ENCODE peak calls at places on chromosomes 16 and 17, in nine cellular contexts. Y, P, M, H, Z, W, D, A and T are unnamed samples.

GRCh38 chr17:31052187-31052889 is 42.4 kb upstream of the NF1 start:
- DNase-seq in Y (no peak), P (peak), M (no peak), H (no peak), Z (no peak), W (peak), D (peak), A (peak), T (peak)

GRCh38 chr17:79137015-79137770 is 62.6 kb downstream of the ENGASE start:
- DNase-seq in Y (no peak), P (no peak), M (no peak), H (no peak), Z (no peak), W (no peak), D (no peak), A (no peak), T (no peak)

GRCh38 chr16:1525871-1526607 is 7.4 kb upstream of the TMEM204 start:
- DNase-seq in Y (no peak), P (no peak), M (peak), H (no peak), Z (no peak), W (no peak), D (no peak), A (no peak), T (no peak)

GRCh38 chr17:35726609-35727460 is 4.6 kb upstream of the RASL10B start:
- DNase-seq in Y (no peak), P (peak), M (no peak), H (no peak), Z (no peak), W (peak), D (peak), A (peak), T (peak)

GRCh38 chr17:45338023-45338781 is 21.4 kb upstream of the MAP3K14 start:
- DNase-seq in Y (no peak), P (peak), M (no peak), H (no peak), Z (peak), W (no peak), D (no peak), A (peak), T (no peak)

GRCh38 chr16:66919569-66920472 is 1.1 kb upstream of the CDH16 start:
- DNase-seq in Y (no peak), P (no peak), M (no peak), H (no peak), Z (no peak), W (no peak), D (no peak), A (no peak), T (no peak)

GRCh38 chr17:17015221-17015620 is 27.0 kb upstream of the MPRIP start:
- DNase-seq in Y (no peak), P (no peak), M (no peak), H (no peak), Z (no peak), W (no peak), D (no peak), A (no peak), T (no peak)

GRCh38 chr16:22787456-22788189 is 26.3 kb upstream of the HS3ST2 start:
- DNase-seq in Y (no peak), P (no peak), M (no peak), H (no peak), Z (no peak), W (peak), D (no peak), A (no peak), T (peak)

GRCh38 chr16:72787519-72788268 is 260.2 kb downstream of the ZFHX3 start:
- DNase-seq in Y (peak), P (peak), M (peak), H (peak), Z (peak), W (peak), D (no peak), A (peak), T (peak)

GRCh38 chr16:49455181-49455990 is 81.8 kb downstream of the C16orf78 start:
- DNase-seq in Y (no peak), P (no peak), M (peak), H (peak), Z (no peak), W (no peak), D (no peak), A (no peak), T (no peak)

GRCh38 chr16:87954826-87955225 is 3.6 kb downstream of the BANP start:
- DNase-seq in Y (no peak), P (no peak), M (no peak), H (no peak), Z (no peak), W (no peak), D (peak), A (no peak), T (no peak)

GRCh38 chr16:50742521-50743150 is 750 bp downstream of the CYLD start:
- DNase-seq in Y (peak), P (peak), M (peak), H (no peak), Z (peak), W (no peak), D (peak), A (peak), T (no peak)

GRCh38 chr17:5780476-5780875 is 196.2 kb upstream of the NLRP1 start:
- DNase-seq in Y (no peak), P (no peak), M (no peak), H (no peak), Z (no peak), W (peak), D (no peak), A (no peak), T (no peak)
- TF ChIP-seq CTCF in Y (no peak), P (no peak), M (no peak), H (no peak), Z (no peak), W (peak), D (no peak), A (no peak), T (no peak)

DNA sequence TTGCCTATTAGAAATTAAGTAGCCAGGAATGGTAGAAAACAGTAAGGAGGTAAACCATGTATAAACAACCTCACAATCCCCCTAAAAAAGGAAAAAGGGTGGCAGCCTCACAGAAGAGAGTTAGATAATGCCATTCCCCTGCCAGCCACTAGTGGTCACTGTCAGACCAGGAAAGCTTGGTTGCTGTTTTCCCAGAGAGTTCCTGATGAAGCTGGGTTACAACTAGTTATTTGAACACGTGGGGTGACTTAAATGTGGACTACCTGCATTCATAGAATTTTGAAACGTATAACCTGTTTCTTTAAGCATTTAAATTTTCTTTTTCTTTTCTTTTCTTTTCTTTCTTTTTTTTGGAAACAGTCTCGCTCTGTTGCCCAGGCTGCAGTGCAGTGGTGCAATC is 5.8 kb downstream of the GPRC5C start:
- DNase-seq in Y (no peak), P (no peak), M (no peak), H (no peak), Z (no peak), W (no peak), D (no peak), A (no peak), T (no peak)
- TF ChIP-seq CTCF in Y (peak), P (peak), M (peak), H (peak), Z (peak), W (peak), D (peak), A (peak), T (peak)

GRCh38 chr17:81254955-81255717 is 16.0 kb downstream of the NDUFAF8 start:
- DNase-seq in Y (no peak), P (peak), M (no peak), H (peak), Z (peak), W (peak), D (peak), A (peak), T (peak)

GRCh38 chr17:81251091-81251942 is 12.2 kb downstream of the NDUFAF8 start:
- DNase-seq in Y (no peak), P (no peak), M (no peak), H (no peak), Z (no peak), W (no peak), D (no peak), A (peak), T (no peak)

GRCh38 chr17:81251943-81252301 is 12.8 kb downstream of the NDUFAF8 start:
- DNase-seq in Y (no peak), P (no peak), M (peak), H (no peak), Z (no peak), W (no peak), D (no peak), A (no peak), T (no peak)

GRCh38 chr17:81252336-81253329 is 13.5 kb downstream of the NDUFAF8 start:
- DNase-seq in Y (no peak), P (no peak), M (no peak), H (no peak), Z (no peak), W (no peak), D (no peak), A (no peak), T (no peak)

GRCh38 chr17:81253358-81254131 is 14.4 kb downstream of the NDUFAF8 start:
- DNase-seq in Y (peak), P (no peak), M (peak), H (peak), Z (peak), W (no peak), D (peak), A (no peak), T (no peak)
- TF ChIP-seq CTCF in Y (peak), P (peak), M (peak), H (peak), Z (peak), W (peak), D (peak), A (peak), T (peak)

GRCh38 chr17:81403040-81403467 is 7.8 kb downstream of the BAHCC1 start:
- DNase-seq in Y (no peak), P (no peak), M (no peak), H (no peak), Z (no peak), W (no peak), D (no peak), A (no peak), T (no peak)
- TF ChIP-seq CTCF in Y (no peak), P (no peak), M (no peak), H (no peak), Z (no peak), W (peak), D (no peak), A (peak), T (no peak)

DNA sequence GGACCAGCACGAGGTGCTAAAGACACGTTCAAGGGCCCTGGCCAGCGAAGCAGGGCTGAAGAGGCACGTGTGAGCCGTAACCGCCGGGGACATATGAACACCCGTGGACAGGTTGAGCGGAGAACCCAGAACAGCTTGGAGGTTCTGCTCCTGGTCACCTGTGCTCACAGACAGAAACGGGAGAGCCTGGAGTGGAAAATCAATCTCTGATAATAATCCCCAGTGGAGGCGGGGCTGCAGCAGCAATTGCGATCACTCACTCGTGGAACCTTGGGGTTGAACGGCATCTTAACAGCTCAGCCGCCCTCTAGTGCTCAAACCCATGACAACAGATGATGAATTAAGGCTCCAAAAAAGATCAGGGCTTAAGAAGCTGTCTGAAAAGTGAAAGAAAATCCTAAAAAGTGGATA is 25.6 kb downstream of the WIPI1 start:
- DNase-seq in Y (peak), P (no peak), M (peak), H (no peak), Z (peak), W (peak), D (no peak), A (no peak), T (no peak)
- TF ChIP-seq CTCF in Y (no peak), P (no peak), M (peak), H (no peak), Z (no peak), W (peak), D (no peak), A (peak), T (peak)

GRCh38 chr16:31474173-31474714 is 2.3 kb downstream of the TGFB1I1 start:
- DNase-seq in Y (no peak), P (peak), M (no peak), H (no peak), Z (no peak), W (peak), D (no peak), A (no peak), T (peak)
- TF ChIP-seq CTCF in Y (no peak), P (no peak), M (no peak), H (no peak), Z (no peak), W (peak), D (no peak), A (no peak), T (peak)